ENCODE peak calls at places on chromosomes 16 and 17, in nine cellular contexts. One of them, this sample, is unnamed.

GRCh38 chr17:39099686-39100293 is 51.6 kb downstream of the PLXDC1 start:
- DNase-seq in H1: no peak
- DNase-seq in HCT116: no peak
- DNase-seq in A549: no peak
- DNase-seq in transverse colon: peak; percentile 26
- DNase-seq in tibial nerve: peak; percentile 41
- DNase-seq in thyroid gland: no peak
- DNase-seq in heart left ventricle: peak; percentile 87
- DNase-seq in esophagus squamous epithelium: no peak
- DNase-seq in this sample: no peak

GRCh38 chr17:17062866-17063265 is 20.6 kb downstream of the MPRIP start:
- DNase-seq in H1: no peak
- DNase-seq in HCT116: no peak
- DNase-seq in A549: no peak
- DNase-seq in transverse colon: no peak
- DNase-seq in tibial nerve: no peak
- DNase-seq in thyroid gland: peak; percentile 30
- DNase-seq in heart left ventricle: no peak
- DNase-seq in esophagus squamous epithelium: no peak
- DNase-seq in this sample: no peak

GRCh38 chr16:64136314-64136713 is 985.5 kb downstream of the CDH11 start:
- DNase-seq in H1: no peak
- DNase-seq in HCT116: no peak
- DNase-seq in A549: no peak
- DNase-seq in transverse colon: no peak
- DNase-seq in tibial nerve: no peak
- DNase-seq in thyroid gland: no peak
- DNase-seq in heart left ventricle: no peak
- DNase-seq in esophagus squamous epithelium: no peak
- DNase-seq in this sample: no peak

GRCh38 chr17:68468334-68468733 is 11.0 kb upstream of the WIPI1 start:
- DNase-seq in H1: no peak
- DNase-seq in HCT116: no peak
- DNase-seq in A549: no peak
- DNase-seq in transverse colon: no peak
- DNase-seq in tibial nerve: no peak
- DNase-seq in thyroid gland: no peak
- DNase-seq in heart left ventricle: peak; percentile 49
- DNase-seq in esophagus squamous epithelium: no peak
- DNase-seq in this sample: no peak

GRCh38 chr17:14307560-14308024 is 6.7 kb downstream of the HS3ST3B1 start:
- DNase-seq in H1: no peak
- DNase-seq in HCT116: no peak
- DNase-seq in A549: no peak
- DNase-seq in transverse colon: no peak
- DNase-seq in tibial nerve: no peak
- DNase-seq in thyroid gland: no peak
- DNase-seq in heart left ventricle: no peak
- DNase-seq in esophagus squamous epithelium: no peak
- DNase-seq in this sample: no peak

GRCh38 chr17:222172-222571 is 40.7 kb upstream of the DOC2B start:
- DNase-seq in H1: no peak
- DNase-seq in HCT116: no peak
- DNase-seq in A549: no peak
- DNase-seq in transverse colon: peak; percentile 5
- DNase-seq in tibial nerve: no peak
- DNase-seq in thyroid gland: no peak
- DNase-seq in heart left ventricle: no peak
- DNase-seq in esophagus squamous epithelium: no peak
- DNase-seq in this sample: no peak

GRCh38 chr16:53756329-53756996 is 52.5 kb downstream of the FTO start:
- DNase-seq in H1: no peak
- DNase-seq in HCT116: no peak
- DNase-seq in A549: no peak
- DNase-seq in transverse colon: no peak
- DNase-seq in tibial nerve: no peak
- DNase-seq in thyroid gland: no peak
- DNase-seq in heart left ventricle: no peak
- DNase-seq in esophagus squamous epithelium: no peak
- DNase-seq in this sample: no peak

GRCh38 chr17:35252646-35253045 is 9.8 kb downstream of the SLFN5 start:
- DNase-seq in H1: no peak
- DNase-seq in HCT116: no peak
- DNase-seq in A549: no peak
- DNase-seq in transverse colon: no peak
- DNase-seq in tibial nerve: no peak
- DNase-seq in thyroid gland: no peak
- DNase-seq in heart left ventricle: no peak
- DNase-seq in esophagus squamous epithelium: no peak
- DNase-seq in this sample: no peak

GRCh38 chr16:265711-266110 is 10.0 kb downstream of the RGS11 start:
- DNase-seq in H1: no peak
- DNase-seq in HCT116: no peak
- DNase-seq in A549: no peak
- DNase-seq in transverse colon: no peak
- DNase-seq in tibial nerve: no peak
- DNase-seq in thyroid gland: no peak
- DNase-seq in heart left ventricle: no peak
- DNase-seq in esophagus squamous epithelium: no peak
- DNase-seq in this sample: no peak

GRCh38 chr17:37650419-37651003 is 7.3 kb upstream of the DDX52 start:
- DNase-seq in H1: no peak
- DNase-seq in HCT116: peak; percentile 41
- DNase-seq in A549: peak; percentile 76
- DNase-seq in transverse colon: peak; percentile 41
- DNase-seq in tibial nerve: no peak
- DNase-seq in thyroid gland: peak; percentile 27
- DNase-seq in heart left ventricle: no peak
- DNase-seq in esophagus squamous epithelium: no peak
- DNase-seq in this sample: peak; percentile 58

GRCh38 chr17:12851901-12852435 is 62.7 kb downstream of the ARHGAP44 start:
- DNase-seq in H1: no peak
- DNase-seq in HCT116: no peak
- DNase-seq in A549: no peak
- DNase-seq in transverse colon: no peak
- DNase-seq in tibial nerve: no peak
- DNase-seq in thyroid gland: no peak
- DNase-seq in heart left ventricle: no peak
- DNase-seq in esophagus squamous epithelium: no peak
- DNase-seq in this sample: no peak

GRCh38 chr17:9406046-9406631 is 169.5 kb downstream of the STX8 start:
- DNase-seq in H1: no peak
- DNase-seq in HCT116: no peak
- DNase-seq in A549: no peak
- DNase-seq in transverse colon: no peak
- DNase-seq in tibial nerve: no peak
- DNase-seq in thyroid gland: no peak
- DNase-seq in heart left ventricle: no peak
- DNase-seq in esophagus squamous epithelium: no peak
- DNase-seq in this sample: no peak

DNA sequence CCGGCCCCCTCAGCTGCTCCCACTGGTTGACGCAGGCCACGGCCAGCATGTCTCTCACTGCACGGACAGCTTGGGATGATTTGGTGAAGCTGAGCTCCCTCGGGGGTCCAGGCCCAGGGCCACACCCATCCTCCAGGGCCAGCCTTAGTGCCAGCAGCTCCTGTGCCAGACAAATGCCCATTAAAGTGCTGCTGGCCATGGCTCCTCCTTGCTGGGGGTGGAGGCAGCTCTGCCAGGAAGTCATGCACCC is 2.5 kb downstream of the TRIM47 start:
- DNase-seq in H1: no peak
- DNase-seq in HCT116: no peak
- DNase-seq in A549: no peak
- DNase-seq in transverse colon: no peak
- DNase-seq in tibial nerve: no peak
- DNase-seq in thyroid gland: no peak
- DNase-seq in heart left ventricle: no peak
- DNase-seq in esophagus squamous epithelium: no peak
- DNase-seq in this sample: no peak
- TF ChIP-seq POLR2A in H1: no peak
- TF ChIP-seq POLR2A in HCT116: peak; percentile 9
- TF ChIP-seq POLR2A in A549: no peak
- TF ChIP-seq POLR2A in transverse colon: no peak
- TF ChIP-seq POLR2A in tibial nerve: no peak
- TF ChIP-seq POLR2A in thyroid gland: no peak
- TF ChIP-seq POLR2A in heart left ventricle: no peak
- TF ChIP-seq POLR2A in esophagus squamous epithelium: no peak
- TF ChIP-seq POLR2A in this sample: no peak

GRCh38 chr16:84755004-84755672 is 55.3 kb downstream of the USP10 start:
- DNase-seq in H1: no peak
- DNase-seq in HCT116: no peak
- DNase-seq in A549: no peak
- DNase-seq in transverse colon: no peak
- DNase-seq in tibial nerve: no peak
- DNase-seq in thyroid gland: no peak
- DNase-seq in heart left ventricle: no peak
- DNase-seq in esophagus squamous epithelium: no peak
- DNase-seq in this sample: no peak

GRCh38 chr16:84751947-84752346 is 52.1 kb downstream of the USP10 start:
- DNase-seq in H1: no peak
- DNase-seq in HCT116: no peak
- DNase-seq in A549: no peak
- DNase-seq in transverse colon: no peak
- DNase-seq in tibial nerve: no peak
- DNase-seq in thyroid gland: no peak
- DNase-seq in heart left ventricle: no peak
- DNase-seq in esophagus squamous epithelium: no peak
- DNase-seq in this sample: no peak

GRCh38 chr16:84752600-84752999 is 52.8 kb downstream of the USP10 start:
- DNase-seq in H1: no peak
- DNase-seq in HCT116: no peak
- DNase-seq in A549: no peak
- DNase-seq in transverse colon: no peak
- DNase-seq in tibial nerve: no peak
- DNase-seq in thyroid gland: no peak
- DNase-seq in heart left ventricle: no peak
- DNase-seq in esophagus squamous epithelium: no peak
- DNase-seq in this sample: no peak

GRCh38 chr16:84754353-84754856 is 54.6 kb downstream of the USP10 start:
- DNase-seq in H1: peak; percentile 33
- DNase-seq in HCT116: peak; percentile 79
- DNase-seq in A549: peak; percentile 86
- DNase-seq in transverse colon: peak; percentile 71
- DNase-seq in tibial nerve: peak; percentile 38
- DNase-seq in thyroid gland: peak; percentile 60
- DNase-seq in heart left ventricle: peak; percentile 60
- DNase-seq in esophagus squamous epithelium: peak; percentile 9
- DNase-seq in this sample: peak; percentile 89

DNA sequence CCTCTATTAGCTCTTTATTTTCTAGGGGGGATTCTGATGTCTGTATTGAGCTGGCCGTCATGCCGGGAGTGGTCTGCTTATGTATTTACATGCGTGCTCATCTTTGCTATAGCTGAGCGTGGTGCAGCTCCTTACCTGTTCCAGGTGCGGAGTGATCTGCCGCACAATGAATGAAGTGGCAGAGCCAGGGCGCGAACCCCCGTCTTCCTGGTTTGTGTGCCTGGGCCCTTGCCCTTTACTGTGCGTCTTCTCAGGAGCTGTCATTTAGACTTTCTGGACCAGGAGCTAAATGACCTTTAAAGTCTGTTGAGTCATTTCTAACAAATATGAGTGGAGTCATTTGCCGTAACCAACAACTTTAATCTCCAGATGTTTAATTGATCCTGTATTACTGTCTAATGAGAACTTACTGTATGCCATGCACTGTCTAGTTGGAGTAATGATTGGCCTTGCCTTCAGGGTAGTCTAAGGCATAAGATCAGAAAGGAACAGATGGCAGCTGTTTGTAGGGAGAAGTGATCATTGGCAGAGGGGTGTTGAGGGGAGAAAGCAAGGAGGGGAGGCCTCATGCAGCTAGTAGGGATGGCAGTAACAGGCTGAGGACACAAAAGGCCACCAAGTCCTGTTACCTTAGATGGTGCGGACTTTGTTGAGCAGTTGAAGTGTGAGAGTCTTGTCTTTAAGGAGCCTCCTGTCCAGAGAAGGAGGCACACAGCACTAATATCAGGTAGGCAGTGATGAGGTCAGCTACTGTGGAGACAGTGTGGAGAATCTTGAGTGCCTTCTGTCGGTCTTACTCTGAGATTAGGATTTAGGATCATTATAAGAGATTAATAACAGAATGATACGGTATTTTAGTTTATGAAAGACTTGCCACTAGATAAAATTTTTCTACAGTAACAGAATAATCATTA is 53.9 kb downstream of the USP10 start:
- DNase-seq in H1: no peak
- DNase-seq in HCT116: no peak
- DNase-seq in A549: no peak
- DNase-seq in transverse colon: no peak
- DNase-seq in tibial nerve: no peak
- DNase-seq in thyroid gland: no peak
- DNase-seq in heart left ventricle: no peak
- DNase-seq in esophagus squamous epithelium: no peak
- DNase-seq in this sample: peak; percentile 22
- TF ChIP-seq POLR2A in H1: no peak
- TF ChIP-seq POLR2A in HCT116: no peak
- TF ChIP-seq POLR2A in A549: no peak
- TF ChIP-seq POLR2A in transverse colon: no peak
- TF ChIP-seq POLR2A in tibial nerve: no peak
- TF ChIP-seq POLR2A in thyroid gland: no peak
- TF ChIP-seq POLR2A in heart left ventricle: no peak
- TF ChIP-seq POLR2A in esophagus squamous epithelium: no peak
- TF ChIP-seq POLR2A in this sample: no peak

DNA sequence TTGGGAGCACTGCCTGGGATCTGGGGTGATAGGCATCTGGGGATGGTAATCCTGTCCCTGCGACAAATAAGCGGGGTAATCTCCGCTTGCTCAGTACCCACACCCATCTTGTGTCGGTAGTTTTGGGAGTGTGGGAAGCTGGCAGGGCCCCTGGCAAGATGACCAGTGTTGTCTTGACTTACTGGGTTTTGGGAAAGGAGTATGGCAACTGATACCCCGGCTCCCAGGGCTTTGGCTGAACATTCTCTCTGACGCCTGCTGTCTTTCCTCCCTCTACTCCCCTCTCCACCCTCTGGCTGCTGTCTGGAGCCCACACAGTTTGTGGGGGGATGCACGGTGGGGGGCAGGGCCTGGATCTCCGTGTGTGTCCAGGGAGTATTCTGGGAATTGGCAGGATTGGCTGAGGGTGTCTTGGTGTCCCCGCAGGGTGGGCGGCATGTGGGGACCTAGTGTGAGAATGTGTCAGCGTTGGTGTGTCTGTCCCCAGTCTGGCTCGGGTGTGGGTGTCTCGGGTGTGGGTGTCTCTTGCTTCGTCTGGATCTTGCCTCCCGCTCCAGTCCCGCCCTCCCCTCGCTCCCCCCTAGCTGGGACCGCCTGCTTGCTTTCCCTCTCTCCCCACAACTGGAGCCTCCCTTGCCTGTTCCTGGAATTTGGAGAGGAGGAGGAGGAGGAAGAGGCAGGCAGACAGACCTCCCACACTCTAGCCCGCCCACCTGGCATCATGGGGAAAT is 12.0 kb downstream of the RARA start:
- DNase-seq in H1: no peak
- DNase-seq in HCT116: no peak
- DNase-seq in A549: no peak
- DNase-seq in transverse colon: peak; percentile 60
- DNase-seq in tibial nerve: peak; percentile 44
- DNase-seq in thyroid gland: peak; percentile 56
- DNase-seq in heart left ventricle: peak; percentile 81
- DNase-seq in esophagus squamous epithelium: no peak
- DNase-seq in this sample: peak; percentile 36
- TF ChIP-seq POLR2A in H1: no peak
- TF ChIP-seq POLR2A in HCT116: no peak
- TF ChIP-seq POLR2A in A549: no peak
- TF ChIP-seq POLR2A in transverse colon: peak; percentile 22
- TF ChIP-seq POLR2A in tibial nerve: peak; percentile 24
- TF ChIP-seq POLR2A in thyroid gland: no peak
- TF ChIP-seq POLR2A in heart left ventricle: peak; percentile 44
- TF ChIP-seq POLR2A in esophagus squamous epithelium: no peak
- TF ChIP-seq POLR2A in this sample: peak; percentile 42

GRCh38 chr17:48944519-48945260 is at the start of gene SNF8:
- DNase-seq in H1: peak; percentile 75
- DNase-seq in HCT116: peak; percentile 80
- DNase-seq in A549: peak; percentile 95
- DNase-seq in transverse colon: peak; percentile 93
- DNase-seq in tibial nerve: peak; percentile 76
- DNase-seq in thyroid gland: peak; percentile 90
- DNase-seq in heart left ventricle: peak; percentile 89
- DNase-seq in esophagus squamous epithelium: peak; percentile 52
- DNase-seq in this sample: peak; percentile 94
- TF ChIP-seq POLR2A in H1: peak; percentile 98
- TF ChIP-seq POLR2A in HCT116: peak; percentile 68
- TF ChIP-seq POLR2A in A549: peak; percentile 72
- TF ChIP-seq POLR2A in transverse colon: peak; percentile 87
- TF ChIP-seq POLR2A in tibial nerve: peak; percentile 66
- TF ChIP-seq POLR2A in thyroid gland: no peak
- TF ChIP-seq POLR2A in heart left ventricle: peak; percentile 84
- TF ChIP-seq POLR2A in esophagus squamous epithelium: peak; percentile 77
- TF ChIP-seq POLR2A in this sample: peak; percentile 90

This sample was measured in erythroblast.